ENCODE peak calls at places on chromosomes 12 and 14, in seven cellular contexts. X is CD4-positive, alpha-beta memory T cell; T is hepatocyte; O is left ventricle myocardium inferior; G is ovary; E is heart right ventricle; U is thoracic aorta. K is an unnamed sample.

GRCh38 chr14:52583544-52583943 is 30.9 kb downstream of the GPR137C start:
- DNase-seq in U (no peak), E (no peak), X (no peak), T (no peak), G (no peak), O (no peak), K (no peak)

GRCh38 chr14:55136241-55136640 is 7.2 kb downstream of the LGALS3 start:
- DNase-seq in G (no peak), U (no peak), T (no peak), E (no peak), X (no peak), O (no peak), K (peak; percentile 32)

GRCh38 chr12:92735131-92735721 is 32.4 kb downstream of the PLEKHG7 start:
- DNase-seq in E (no peak), T (peak; percentile 38), U (no peak), G (no peak), O (no peak), X (no peak), K (peak; percentile 78)

GRCh38 chr14:77260631-77261030 is 10.4 kb downstream of the NGB start:
- DNase-seq in X (no peak), O (no peak), G (no peak), E (no peak), U (no peak), T (peak; percentile 42), K (no peak)

GRCh38 chr12:48361664-48362339 is 11.1 kb upstream of the ZNF641 start:
- DNase-seq in O (no peak), T (no peak), G (no peak), U (no peak), E (no peak), X (no peak), K (no peak)

GRCh38 chr12:123801573-123802178 is 39.6 kb downstream of the DNAH10 start:
- DNase-seq in G (no peak), E (no peak), T (peak; percentile 22), X (no peak), O (no peak), U (no peak), K (no peak)

GRCh38 chr12:1799068-1799881 is 21.1 kb upstream of the LRTM2 start:
- DNase-seq in E (no peak), G (no peak), X (no peak), O (no peak), T (no peak), U (no peak), K (no peak)

GRCh38 chr12:110451263-110451662 is 1.1 kb upstream of the ARPC3 start:
- DNase-seq in G (no peak), T (no peak), E (no peak), O (no peak), X (no peak), U (no peak), K (no peak)

GRCh38 chr12:43332977-43333649 is 218.9 kb downstream of the ADAMTS20 start:
- DNase-seq in O (no peak), U (no peak), G (no peak), T (peak; percentile 63), X (no peak), E (no peak), K (peak; percentile 77)

GRCh38 chr12:13179159-13180074 is 17.1 kb upstream of the EMP1 start:
- DNase-seq in G (peak; percentile 59), T (peak; percentile 81), O (peak; percentile 41), X (peak; percentile 39), E (peak; percentile 46), U (no peak), K (peak; percentile 51)

GRCh38 chr14:103436533-103436932 is 51.3 kb downstream of the MARK3 start:
- DNase-seq in U (no peak), E (no peak), O (no peak), T (no peak), G (no peak), X (no peak), K (peak; percentile 44)

GRCh38 chr12:7242176-7243101 is 53.0 kb downstream of the PEX5 start:
- DNase-seq in O (no peak), X (no peak), G (no peak), T (no peak), E (no peak), U (no peak), K (no peak)

GRCh38 chr14:104082807-104083206 is 2.7 kb upstream of the ASPG start:
- DNase-seq in O (peak; percentile 69), G (peak; percentile 45), U (no peak), X (no peak), T (no peak), E (peak; percentile 61), K (no peak)

GRCh38 chr14:70013269-70013873 is 134.2 kb downstream of the SMOC1 start:
- DNase-seq in G (no peak), U (no peak), T (peak; percentile 48), O (no peak), E (no peak), X (no peak), K (no peak)

GRCh38 chr12:48334807-48335206 is 15.9 kb downstream of the ZNF641 start:
- DNase-seq in T (no peak), U (no peak), E (no peak), X (no peak), O (no peak), G (no peak), K (no peak)

DNA sequence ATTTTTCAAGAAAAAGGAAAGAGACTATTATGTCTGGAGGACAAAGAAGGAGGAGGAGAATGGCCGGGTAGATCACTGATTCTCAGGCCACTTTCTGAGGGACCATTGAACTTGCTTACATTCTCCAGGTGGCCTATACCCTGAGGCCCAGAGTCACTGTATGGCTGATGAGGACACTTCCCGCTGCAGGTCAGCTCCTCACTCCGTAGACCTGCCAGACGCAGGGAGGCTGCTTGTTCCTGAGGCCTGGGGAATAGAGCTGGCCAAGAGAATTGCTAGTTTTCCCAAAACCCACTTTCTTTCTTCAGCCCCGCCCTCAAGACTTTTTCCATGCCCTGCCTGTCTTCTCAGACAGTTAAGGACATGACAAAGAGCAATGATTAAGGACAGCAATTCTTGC is 510.5 kb upstream of the TBX3 start:
- DNase-seq in E (no peak), O (no peak), T (peak; percentile 38), G (no peak), X (no peak), U (no peak), K (no peak)
- H3K27ac ChIP-seq in E (no peak overlapping the region), O (no peak overlapping the region), T (peak overlapping the region; percentile 71), G (no peak overlapping the region), X (no peak overlapping the region), U (no peak overlapping the region), K (no peak overlapping the region)

DNA sequence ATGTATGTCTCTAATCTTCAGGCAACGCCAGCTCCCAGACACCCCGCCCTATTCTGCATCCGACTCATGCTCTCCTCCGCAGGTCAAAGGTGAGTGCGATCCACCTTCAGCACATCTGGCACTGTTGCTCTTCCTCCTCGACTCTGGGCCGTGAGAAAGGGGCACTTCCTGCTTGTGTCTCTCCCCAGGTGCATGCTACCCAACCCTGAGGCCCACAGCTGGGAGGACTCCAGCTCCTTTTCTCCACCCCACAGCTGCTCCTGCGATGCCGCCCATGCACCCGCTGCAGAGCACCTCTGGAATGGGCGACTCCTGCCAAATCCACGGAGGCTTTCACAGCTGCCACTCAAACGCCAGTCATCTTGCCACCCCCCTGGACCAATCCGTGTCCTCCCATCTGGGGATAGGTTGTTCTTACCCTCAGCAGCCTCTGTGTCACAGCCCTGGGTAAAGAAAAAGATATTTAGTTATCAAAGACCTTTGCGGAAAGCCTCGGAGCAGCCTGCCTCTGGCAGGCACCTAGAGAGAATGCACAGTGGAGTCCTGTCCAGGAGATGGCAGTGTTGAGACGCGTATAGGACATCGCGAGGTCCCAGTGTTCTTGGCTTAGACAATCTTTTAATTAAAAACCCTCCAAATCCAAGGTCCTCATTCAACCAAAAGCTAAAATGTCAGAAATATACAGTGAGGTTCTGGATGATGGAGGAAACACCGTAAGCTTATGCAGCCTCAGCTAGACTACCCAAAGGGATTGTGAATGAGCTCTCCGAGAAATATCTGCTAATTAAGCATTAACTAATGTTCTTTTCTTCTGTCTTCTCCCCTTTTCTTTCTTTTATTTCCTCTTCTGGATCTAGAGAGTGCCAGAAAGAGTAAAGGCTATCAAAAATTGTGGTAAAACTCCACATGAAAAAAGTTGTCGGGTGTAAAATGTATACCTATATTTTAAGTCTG is 54.3 kb downstream of the MYRFL start:
- DNase-seq in T (peak; percentile 88), E (peak; percentile 45), O (peak; percentile 53), G (peak; percentile 65), X (peak; percentile 49), U (peak; percentile 23), K (peak; percentile 75)
- H3K27ac ChIP-seq in T (no peak overlapping the region), E (no peak overlapping the region), O (no peak overlapping the region), G (no peak overlapping the region), X (no peak overlapping the region), U (no peak overlapping the region), K (no peak overlapping the region)

GRCh38 chr14:72610096-72610830 is 283.6 kb downstream of the DPF3 start:
- DNase-seq in O (no peak), X (no peak), U (no peak), T (no peak), E (no peak), G (no peak), K (no peak)

GRCh38 chr14:72610831-72611200 is 283.1 kb downstream of the DPF3 start:
- DNase-seq in T (no peak), E (no peak), G (no peak), U (no peak), O (no peak), X (no peak), K (no peak)

GRCh38 chr14:72611956-72612500 is 281.9 kb downstream of the DPF3 start:
- DNase-seq in E (no peak), T (no peak), O (no peak), X (no peak), G (no peak), U (no peak), K (no peak)

GRCh38 chr14:72613196-72613974 is 280.5 kb downstream of the DPF3 start:
- DNase-seq in U (no peak), T (peak; percentile 52), X (no peak), O (peak; percentile 88), G (peak; percentile 70), E (peak; percentile 81), K (no peak)

GRCh38 chr14:72611506-72611905 is 282.4 kb downstream of the DPF3 start:
- DNase-seq in X (no peak), O (no peak), E (no peak), U (no peak), G (no peak), T (no peak), K (no peak)
- H3K27ac ChIP-seq in X (no peak overlapping the region), O (no peak overlapping the region), E (no peak overlapping the region), U (no peak overlapping the region), G (no peak overlapping the region), T (no peak overlapping the region), K (no peak overlapping the region)

GRCh38 chr12:81543621-81544139 is 215.5 kb downstream of the PPFIA2 start:
- DNase-seq in T (no peak), G (no peak), U (no peak), O (no peak), E (no peak), X (no peak), K (no peak)

GRCh38 chr12:81542621-81543020 is 216.5 kb downstream of the PPFIA2 start:
- DNase-seq in T (no peak), O (no peak), X (no peak), U (no peak), G (no peak), E (no peak), K (no peak)

GRCh38 chr12:81546811-81547210 is 212.3 kb downstream of the PPFIA2 start:
- DNase-seq in T (no peak), X (no peak), E (no peak), O (no peak), G (no peak), U (no peak), K (no peak)

DNA sequence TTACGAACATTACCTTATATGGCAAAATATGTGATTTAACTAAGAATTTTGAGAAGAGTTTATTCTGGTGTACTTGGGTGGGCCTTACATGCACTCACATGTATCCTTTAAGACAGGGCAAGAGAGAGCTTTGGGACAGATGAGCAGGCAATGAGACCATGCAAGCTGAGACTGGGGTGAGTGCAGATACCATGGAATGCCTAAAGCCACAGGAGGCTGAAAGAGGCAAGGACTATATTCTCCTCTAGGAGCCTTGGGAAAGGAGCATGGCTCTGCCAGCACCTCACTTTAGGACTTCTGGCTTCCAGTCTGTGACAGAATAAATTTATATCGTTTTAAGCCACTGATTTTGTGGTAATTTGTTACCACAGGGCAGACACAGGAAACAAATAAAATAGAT is 217.1 kb downstream of the PPFIA2 start:
- DNase-seq in T (no peak), X (no peak), U (no peak), E (no peak), G (no peak), O (no peak), K (no peak)
- H3K27ac ChIP-seq in T (no peak overlapping the region), X (no peak overlapping the region), U (no peak overlapping the region), E (no peak overlapping the region), G (no peak overlapping the region), O (no peak overlapping the region), K (no peak overlapping the region)

K was measured in brain microvascular endothelial cell.